ENCODE peak calls at places on chromosomes 12 and 14, in seven cellular contexts. One of them, this sample, is unnamed.

GRCh38 chr14:103679351-103679750 is 35.9 kb downstream of the XRCC3 start:
- DNase-seq in esophagus muscularis mucosa: no peak
- DNase-seq in prostate gland: peak
- DNase-seq in sigmoid colon: no peak
- DNase-seq in esophagus squamous epithelium: no peak
- DNase-seq in astrocyte of the cerebellum: no peak
- DNase-seq in astrocyte: peak
- DNase-seq in this sample: no peak

GRCh38 chr14:23146423-23146910 is 27.4 kb upstream of the CEBPE start:
- DNase-seq in astrocyte: no peak
- DNase-seq in esophagus muscularis mucosa: no peak
- DNase-seq in sigmoid colon: no peak
- DNase-seq in esophagus squamous epithelium: no peak
- DNase-seq in prostate gland: no peak
- DNase-seq in astrocyte of the cerebellum: no peak
- DNase-seq in this sample: no peak

GRCh38 chr14:85596562-85596961 is 66.6 kb downstream of the FLRT2 start:
- DNase-seq in astrocyte of the cerebellum: no peak
- DNase-seq in esophagus muscularis mucosa: no peak
- DNase-seq in esophagus squamous epithelium: no peak
- DNase-seq in prostate gland: no peak
- DNase-seq in sigmoid colon: no peak
- DNase-seq in astrocyte: no peak
- DNase-seq in this sample: no peak

GRCh38 chr14:82710257-82710841 is 1176.7 kb upstream of the SEL1L start:
- DNase-seq in sigmoid colon: no peak
- DNase-seq in astrocyte of the cerebellum: peak
- DNase-seq in esophagus muscularis mucosa: no peak
- DNase-seq in esophagus squamous epithelium: no peak
- DNase-seq in prostate gland: peak
- DNase-seq in astrocyte: peak
- DNase-seq in this sample: peak

GRCh38 chr14:92652413-92653151 is 95.8 kb downstream of the LGMN start:
- DNase-seq in esophagus muscularis mucosa: no peak
- DNase-seq in astrocyte: no peak
- DNase-seq in prostate gland: no peak
- DNase-seq in astrocyte of the cerebellum: no peak
- DNase-seq in sigmoid colon: no peak
- DNase-seq in esophagus squamous epithelium: no peak
- DNase-seq in this sample: no peak

GRCh38 chr12:104360988-104361707 is 57.6 kb downstream of the EID3 start:
- DNase-seq in prostate gland: no peak
- DNase-seq in esophagus squamous epithelium: no peak
- DNase-seq in astrocyte: peak
- DNase-seq in sigmoid colon: peak
- DNase-seq in esophagus muscularis mucosa: no peak
- DNase-seq in astrocyte of the cerebellum: no peak
- DNase-seq in this sample: no peak

GRCh38 chr14:78196323-78196722 is 26.1 kb downstream of the NRXN3 start:
- DNase-seq in astrocyte: no peak
- DNase-seq in sigmoid colon: no peak
- DNase-seq in astrocyte of the cerebellum: no peak
- DNase-seq in esophagus muscularis mucosa: no peak
- DNase-seq in esophagus squamous epithelium: no peak
- DNase-seq in prostate gland: no peak
- DNase-seq in this sample: no peak

GRCh38 chr12:117603316-117604113 is 242.1 kb upstream of the NOS1 start:
- DNase-seq in esophagus muscularis mucosa: no peak
- DNase-seq in esophagus squamous epithelium: no peak
- DNase-seq in astrocyte of the cerebellum: no peak
- DNase-seq in prostate gland: no peak
- DNase-seq in astrocyte: no peak
- DNase-seq in sigmoid colon: no peak
- DNase-seq in this sample: no peak

GRCh38 chr12:48925218-48925871 is at the start of gene FKBP11:
- DNase-seq in prostate gland: peak
- DNase-seq in sigmoid colon: peak
- DNase-seq in esophagus muscularis mucosa: no peak
- DNase-seq in astrocyte of the cerebellum: no peak
- DNase-seq in esophagus squamous epithelium: no peak
- DNase-seq in astrocyte: peak
- DNase-seq in this sample: peak

GRCh38 chr12:105935981-105936380 is 202.8 kb downstream of the NUAK1 start:
- DNase-seq in esophagus muscularis mucosa: no peak
- DNase-seq in astrocyte of the cerebellum: no peak
- DNase-seq in esophagus squamous epithelium: no peak
- DNase-seq in sigmoid colon: no peak
- DNase-seq in astrocyte: peak
- DNase-seq in prostate gland: no peak
- DNase-seq in this sample: no peak

GRCh38 chr14:97408937-97409860 is 612.0 kb downstream of the VRK1 start:
- DNase-seq in esophagus muscularis mucosa: no peak
- DNase-seq in esophagus squamous epithelium: no peak
- DNase-seq in astrocyte of the cerebellum: no peak
- DNase-seq in prostate gland: no peak
- DNase-seq in sigmoid colon: no peak
- DNase-seq in astrocyte: no peak
- DNase-seq in this sample: no peak

GRCh38 chr12:1474567-1475153 is 119.7 kb downstream of the FBXL14 start:
- DNase-seq in astrocyte: peak
- DNase-seq in esophagus squamous epithelium: no peak
- DNase-seq in astrocyte of the cerebellum: peak
- DNase-seq in esophagus muscularis mucosa: no peak
- DNase-seq in sigmoid colon: no peak
- DNase-seq in prostate gland: no peak
- DNase-seq in this sample: no peak

GRCh38 chr14:22472935-22473854 is 115.8 kb downstream of the DAD1 start:
- DNase-seq in astrocyte: no peak
- DNase-seq in astrocyte of the cerebellum: peak
- DNase-seq in sigmoid colon: no peak
- DNase-seq in esophagus muscularis mucosa: no peak
- DNase-seq in esophagus squamous epithelium: no peak
- DNase-seq in prostate gland: peak
- DNase-seq in this sample: peak

GRCh38 chr12:108446766-108447165 is 68.3 kb upstream of the FICD start:
- DNase-seq in esophagus squamous epithelium: no peak
- DNase-seq in astrocyte: no peak
- DNase-seq in esophagus muscularis mucosa: no peak
- DNase-seq in sigmoid colon: peak
- DNase-seq in astrocyte of the cerebellum: no peak
- DNase-seq in prostate gland: no peak
- DNase-seq in this sample: no peak

GRCh38 chr14:62776300-62776699 is 269.0 kb downstream of the KCNH5 start:
- DNase-seq in esophagus squamous epithelium: no peak
- DNase-seq in prostate gland: no peak
- DNase-seq in esophagus muscularis mucosa: no peak
- DNase-seq in astrocyte of the cerebellum: no peak
- DNase-seq in astrocyte: peak
- DNase-seq in sigmoid colon: no peak
- DNase-seq in this sample: no peak

GRCh38 chr12:70540996-70541395 is 96.2 kb downstream of the PTPRB start:
- DNase-seq in esophagus squamous epithelium: no peak
- DNase-seq in esophagus muscularis mucosa: no peak
- DNase-seq in astrocyte of the cerebellum: no peak
- DNase-seq in prostate gland: no peak
- DNase-seq in astrocyte: no peak
- DNase-seq in sigmoid colon: no peak
- DNase-seq in this sample: no peak

GRCh38 chr12:21881950-21882349 is 59.3 kb downstream of the ABCC9 start:
- DNase-seq in astrocyte: no peak
- DNase-seq in sigmoid colon: no peak
- DNase-seq in esophagus squamous epithelium: no peak
- DNase-seq in astrocyte of the cerebellum: no peak
- DNase-seq in prostate gland: no peak
- DNase-seq in esophagus muscularis mucosa: no peak
- DNase-seq in this sample: no peak

GRCh38 chr12:92546259-92546825 is 156.4 kb upstream of the PLEKHG7 start:
- DNase-seq in prostate gland: no peak
- DNase-seq in esophagus squamous epithelium: no peak
- DNase-seq in astrocyte: no peak
- DNase-seq in sigmoid colon: no peak
- DNase-seq in astrocyte of the cerebellum: no peak
- DNase-seq in esophagus muscularis mucosa: no peak
- DNase-seq in this sample: no peak

GRCh38 chr12:132561784-132562156 is 48.6 kb downstream of the LRCOL1 start:
- DNase-seq in prostate gland: no peak
- DNase-seq in astrocyte: no peak
- DNase-seq in astrocyte of the cerebellum: no peak
- DNase-seq in esophagus muscularis mucosa: no peak
- DNase-seq in esophagus squamous epithelium: no peak
- DNase-seq in sigmoid colon: no peak
- DNase-seq in this sample: no peak

GRCh38 chr14:62118461-62118860 is 356.2 kb downstream of the SNAPC1 start:
- DNase-seq in esophagus muscularis mucosa: no peak
- DNase-seq in sigmoid colon: no peak
- DNase-seq in astrocyte of the cerebellum: no peak
- DNase-seq in prostate gland: no peak
- DNase-seq in astrocyte: no peak
- DNase-seq in esophagus squamous epithelium: no peak
- DNase-seq in this sample: no peak

DNA sequence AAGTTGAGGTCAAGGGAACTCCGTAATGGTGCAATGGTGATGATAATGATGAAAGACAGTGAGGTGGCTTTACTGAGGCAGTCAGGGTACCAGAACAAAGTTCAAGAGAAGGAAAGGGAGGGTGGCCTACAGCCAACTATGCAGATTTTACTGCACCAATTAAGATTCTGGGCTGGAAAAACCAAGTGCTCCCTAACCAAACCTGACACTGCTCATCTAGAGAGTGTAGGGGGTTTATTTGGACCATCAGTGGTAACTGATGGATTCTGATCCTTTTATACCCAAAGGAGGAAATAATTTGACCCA is 387 bp downstream of the LRRC9 start:
- DNase-seq in astrocyte: no peak
- DNase-seq in sigmoid colon: no peak
- DNase-seq in esophagus squamous epithelium: no peak
- DNase-seq in prostate gland: no peak
- DNase-seq in esophagus muscularis mucosa: no peak
- DNase-seq in astrocyte of the cerebellum: no peak
- DNase-seq in this sample: no peak
- H3K4me3 ChIP-seq in astrocyte: no peak
- H3K4me3 ChIP-seq in sigmoid colon: no peak
- H3K4me3 ChIP-seq in esophagus squamous epithelium: no peak
- H3K4me3 ChIP-seq in prostate gland: peak
- H3K4me3 ChIP-seq in esophagus muscularis mucosa: no peak
- H3K4me3 ChIP-seq in astrocyte of the cerebellum: peak
- H3K4me3 ChIP-seq in this sample: no peak

GRCh38 chr14:76056128-76056527 is 70.6 kb downstream of the IFT43 start:
- DNase-seq in sigmoid colon: no peak
- DNase-seq in astrocyte of the cerebellum: no peak
- DNase-seq in esophagus squamous epithelium: no peak
- DNase-seq in esophagus muscularis mucosa: no peak
- DNase-seq in astrocyte: no peak
- DNase-seq in prostate gland: no peak
- DNase-seq in this sample: no peak

GRCh38 chr14:76053576-76054369 is 68.2 kb downstream of the IFT43 start:
- DNase-seq in esophagus muscularis mucosa: no peak
- DNase-seq in astrocyte: no peak
- DNase-seq in esophagus squamous epithelium: no peak
- DNase-seq in astrocyte of the cerebellum: no peak
- DNase-seq in sigmoid colon: no peak
- DNase-seq in prostate gland: no peak
- DNase-seq in this sample: no peak

GRCh38 chr14:76057914-76058313 is 72.4 kb downstream of the IFT43 start:
- DNase-seq in esophagus muscularis mucosa: no peak
- DNase-seq in astrocyte: no peak
- DNase-seq in esophagus squamous epithelium: no peak
- DNase-seq in astrocyte of the cerebellum: no peak
- DNase-seq in sigmoid colon: no peak
- DNase-seq in prostate gland: no peak
- DNase-seq in this sample: no peak

GRCh38 chr14:76051717-76052459 is 66.3 kb downstream of the IFT43 start:
- DNase-seq in esophagus muscularis mucosa: no peak
- DNase-seq in astrocyte: no peak
- DNase-seq in astrocyte of the cerebellum: no peak
- DNase-seq in sigmoid colon: no peak
- DNase-seq in esophagus squamous epithelium: no peak
- DNase-seq in prostate gland: no peak
- DNase-seq in this sample: no peak

DNA sequence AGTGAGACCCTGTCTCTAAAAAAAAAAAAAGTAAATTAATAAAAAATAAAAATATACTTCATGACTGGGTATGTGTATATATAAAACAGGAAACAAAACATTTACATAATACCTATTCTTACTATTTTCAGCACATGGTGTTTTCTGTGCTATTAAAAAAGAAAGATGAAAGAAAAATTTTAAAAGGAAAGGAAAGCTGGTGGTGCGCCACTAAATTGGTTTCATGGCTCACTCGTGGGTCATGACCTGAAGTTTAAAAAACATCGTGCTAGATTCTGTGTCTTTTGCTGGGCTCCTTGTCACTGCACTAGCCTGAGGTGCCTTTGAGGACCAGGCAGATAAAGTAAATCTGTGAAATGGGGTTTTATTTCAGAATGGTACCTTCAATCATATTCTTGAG is 69.8 kb downstream of the IFT43 start:
- DNase-seq in esophagus muscularis mucosa: no peak
- DNase-seq in astrocyte of the cerebellum: no peak
- DNase-seq in sigmoid colon: no peak
- DNase-seq in esophagus squamous epithelium: no peak
- DNase-seq in astrocyte: no peak
- DNase-seq in prostate gland: no peak
- DNase-seq in this sample: no peak
- TF ChIP-seq CTCF in esophagus muscularis mucosa: no peak
- TF ChIP-seq CTCF in astrocyte of the cerebellum: no peak
- TF ChIP-seq CTCF in sigmoid colon: no peak
- TF ChIP-seq CTCF in esophagus squamous epithelium: no peak
- TF ChIP-seq CTCF in astrocyte: no peak
- TF ChIP-seq CTCF in prostate gland: no peak
- TF ChIP-seq CTCF in this sample: no peak

GRCh38 chr12:76967181-76967885 is 88.5 kb upstream of the CSRP2 start:
- DNase-seq in esophagus squamous epithelium: no peak
- DNase-seq in sigmoid colon: no peak
- DNase-seq in astrocyte: no peak
- DNase-seq in esophagus muscularis mucosa: no peak
- DNase-seq in prostate gland: no peak
- DNase-seq in astrocyte of the cerebellum: no peak
- DNase-seq in this sample: no peak
- H3K4me3 ChIP-seq in esophagus squamous epithelium: no peak
- H3K4me3 ChIP-seq in sigmoid colon: no peak
- H3K4me3 ChIP-seq in astrocyte: no peak
- H3K4me3 ChIP-seq in esophagus muscularis mucosa: no peak
- H3K4me3 ChIP-seq in prostate gland: no peak
- H3K4me3 ChIP-seq in astrocyte of the cerebellum: no peak
- H3K4me3 ChIP-seq in this sample: no peak

DNA sequence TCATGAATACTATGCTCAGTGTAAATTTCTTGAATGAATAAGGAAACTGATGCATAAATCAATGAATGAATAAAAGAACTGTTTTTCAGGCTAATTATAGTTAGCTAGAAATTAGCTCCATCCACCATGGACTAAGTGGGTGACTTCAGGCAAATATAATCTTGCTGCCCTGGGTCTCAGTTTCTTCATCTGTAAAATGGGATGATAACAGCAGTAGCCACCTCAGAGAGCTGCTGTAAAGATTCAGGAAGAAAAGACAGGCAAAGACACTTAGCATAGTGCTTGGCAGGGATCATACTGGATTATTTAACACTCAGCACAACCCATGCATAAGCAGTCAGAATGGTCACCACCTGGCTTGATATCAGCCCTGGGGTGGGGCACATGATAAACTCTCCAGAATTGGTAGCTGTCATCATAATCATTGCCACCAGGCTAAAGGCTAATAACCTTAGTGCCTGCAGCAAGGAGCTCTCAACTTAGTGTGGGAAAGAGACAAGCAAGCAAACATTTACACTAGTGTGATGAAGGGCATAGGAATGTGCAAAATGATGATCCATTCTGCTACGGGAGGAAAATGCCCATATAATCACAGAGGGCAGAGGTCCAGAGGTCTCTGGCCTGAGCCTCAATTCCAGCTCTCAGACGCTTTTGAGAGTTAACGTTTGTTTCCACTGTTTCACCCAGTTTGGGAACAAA is 234.7 kb upstream of the TBX3 start:
- DNase-seq in astrocyte: peak
- DNase-seq in astrocyte of the cerebellum: no peak
- DNase-seq in esophagus squamous epithelium: no peak
- DNase-seq in esophagus muscularis mucosa: no peak
- DNase-seq in sigmoid colon: no peak
- DNase-seq in prostate gland: no peak
- DNase-seq in this sample: no peak
- TF ChIP-seq CTCF in astrocyte: no peak
- TF ChIP-seq CTCF in astrocyte of the cerebellum: no peak
- TF ChIP-seq CTCF in esophagus squamous epithelium: no peak
- TF ChIP-seq CTCF in esophagus muscularis mucosa: no peak
- TF ChIP-seq CTCF in sigmoid colon: no peak
- TF ChIP-seq CTCF in prostate gland: no peak
- TF ChIP-seq CTCF in this sample: no peak

This sample was measured in lung.